ENCODE peak calls at places on chromosomes 5 and 9, in seven cellular contexts. K, B, C, P, H, U and X are unnamed samples.

GRCh38 chr5:54007822-54008777 is 302.3 kb downstream of the ARL15 start:
- DNase-seq in K (peak; percentile 60), B (no peak), C (peak; percentile 11), P (peak; percentile 60), H (peak; percentile 44), U (no peak), X (peak; percentile 20)

GRCh38 chr5:64384761-64385160 is 121.1 kb upstream of the RGS7BP start:
- DNase-seq in K (peak; percentile 60), B (no peak), C (no peak), P (peak; percentile 48), H (peak; percentile 3), U (no peak), X (no peak)

GRCh38 chr5:52657231-52657645 is 130.5 kb upstream of the ITGA1 start:
- DNase-seq in K (no peak), B (no peak), C (no peak), P (peak; percentile 66), H (peak; percentile 65), U (peak; percentile 57), X (peak; percentile 42)

GRCh38 chr5:15831408-15831807 is 331.4 kb downstream of the FBXL7 start:
- DNase-seq in K (no peak), B (no peak), C (no peak), P (no peak), H (no peak), U (no peak), X (no peak)

GRCh38 chr9:89010056-89010455 is 18.8 kb downstream of the S1PR3 start:
- DNase-seq in K (no peak), B (no peak), C (no peak), P (no peak), H (no peak), U (no peak), X (no peak)

GRCh38 chr9:135246248-135247173 is 159.0 kb downstream of the OLFM1 start:
- DNase-seq in K (no peak), B (no peak), C (no peak), P (no peak), H (no peak), U (no peak), X (no peak)

GRCh38 chr9:3585616-3586015 is 59.8 kb upstream of the RFX3 start:
- DNase-seq in K (no peak), B (no peak), C (no peak), P (no peak), H (no peak), U (no peak), X (no peak)

GRCh38 chr5:378976-379742 is 57.6 kb downstream of the AHRR start:
- DNase-seq in K (no peak), B (no peak), C (no peak), P (no peak), H (peak; percentile 47), U (peak; percentile 60), X (peak; percentile 63)

GRCh38 chr5:124789104-124789605 is 42.7 kb upstream of the ZNF608 start:
- DNase-seq in K (no peak), B (no peak), C (no peak), P (peak; percentile 27), H (no peak), U (no peak), X (no peak)

GRCh38 chr9:109289186-109289585 is 31.7 kb downstream of the EPB41L4B start:
- DNase-seq in K (no peak), B (no peak), C (no peak), P (no peak), H (no peak), U (no peak), X (no peak)

GRCh38 chr9:88809371-88809770 is 181.9 kb upstream of the S1PR3 start:
- DNase-seq in K (no peak), B (no peak), C (no peak), P (no peak), H (peak; percentile 28), U (peak; percentile 23), X (no peak)

GRCh38 chr5:100667021-100667671 is 132.0 kb downstream of the FAM174A start:
- DNase-seq in K (peak; percentile 67), B (no peak), C (no peak), P (peak; percentile 96), H (peak; percentile 77), U (peak; percentile 24), X (no peak)

GRCh38 chr5:76787237-76787636 is 31.6 kb upstream of the F2RL1 start:
- DNase-seq in K (peak; percentile 96), B (no peak), C (peak; percentile 60), P (peak; percentile 60), H (peak; percentile 99), U (peak; percentile 61), X (no peak)

GRCh38 chr5:746258-746761 is 38.2 kb downstream of the ZDHHC11B start:
- DNase-seq in K (no peak), B (no peak), C (no peak), P (no peak), H (no peak), U (no peak), X (no peak)

GRCh38 chr9:130167927-130168326 is 4.3 kb upstream of the NCS1 start:
- DNase-seq in K (no peak), B (no peak), C (no peak), P (peak; percentile 32), H (no peak), U (no peak), X (no peak)

GRCh38 chr9:93154293-93154903 is 20.3 kb upstream of the NINJ1 start:
- DNase-seq in K (no peak), B (peak; percentile 26), C (no peak), P (no peak), H (no peak), U (no peak), X (no peak)

GRCh38 chr5:139670369-139671095 is 22.4 kb downstream of the CXXC5 start:
- DNase-seq in K (no peak), B (no peak), C (no peak), P (peak; percentile 31), H (no peak), U (no peak), X (no peak)

GRCh38 chr9:98255064-98255577 is 328 bp downstream of the TBC1D2 start:
- DNase-seq in K (peak; percentile 44), B (no peak), C (no peak), P (peak; percentile 42), H (peak; percentile 46), U (peak; percentile 52), X (peak; percentile 50)

GRCh38 chr9:77848897-77849296 is 182.7 kb downstream of the GNAQ start:
- DNase-seq in K (peak; percentile 90), B (no peak), C (peak; percentile 36), P (peak; percentile 76), H (peak; percentile 95), U (peak; percentile 88), X (peak; percentile 80)

GRCh38 chr5:154312571-154312970 is 122.0 kb downstream of the GALNT10 start:
- DNase-seq in K (peak; percentile 15), B (no peak), C (no peak), P (peak; percentile 26), H (no peak), U (peak; percentile 29), X (no peak)

GRCh38 chr9:75186767-75187380 is 98.6 kb downstream of the OSTF1 start:
- DNase-seq in K (no peak), B (no peak), C (no peak), P (peak; percentile 35), H (peak; percentile 33), U (peak; percentile 14), X (peak; percentile 25)

GRCh38 chr5:87069974-87070608 is 197.6 kb upstream of the RASA1 start:
- DNase-seq in K (peak; percentile 64), B (no peak), C (no peak), P (peak; percentile 63), H (peak; percentile 75), U (peak; percentile 74), X (peak; percentile 68)

GRCh38 chr5:151454166-151454565 is 6.8 kb downstream of the SLC36A1 start:
- DNase-seq in K (no peak), B (no peak), C (no peak), P (no peak), H (no peak), U (no peak), X (no peak)

GRCh38 chr5:22926574-22926973 is 73.4 kb upstream of the CDH12 start:
- DNase-seq in K (no peak), B (no peak), C (no peak), P (no peak), H (no peak), U (no peak), X (no peak)

GRCh38 chr5:22928821-22929482 is 75.8 kb upstream of the CDH12 start:
- DNase-seq in K (no peak), B (no peak), C (no peak), P (no peak), H (no peak), U (no peak), X (no peak)
- TF ChIP-seq CTCF in K (no peak), B (no peak), C (no peak), P (no peak), H (no peak), U (no peak), X (no peak)

DNA sequence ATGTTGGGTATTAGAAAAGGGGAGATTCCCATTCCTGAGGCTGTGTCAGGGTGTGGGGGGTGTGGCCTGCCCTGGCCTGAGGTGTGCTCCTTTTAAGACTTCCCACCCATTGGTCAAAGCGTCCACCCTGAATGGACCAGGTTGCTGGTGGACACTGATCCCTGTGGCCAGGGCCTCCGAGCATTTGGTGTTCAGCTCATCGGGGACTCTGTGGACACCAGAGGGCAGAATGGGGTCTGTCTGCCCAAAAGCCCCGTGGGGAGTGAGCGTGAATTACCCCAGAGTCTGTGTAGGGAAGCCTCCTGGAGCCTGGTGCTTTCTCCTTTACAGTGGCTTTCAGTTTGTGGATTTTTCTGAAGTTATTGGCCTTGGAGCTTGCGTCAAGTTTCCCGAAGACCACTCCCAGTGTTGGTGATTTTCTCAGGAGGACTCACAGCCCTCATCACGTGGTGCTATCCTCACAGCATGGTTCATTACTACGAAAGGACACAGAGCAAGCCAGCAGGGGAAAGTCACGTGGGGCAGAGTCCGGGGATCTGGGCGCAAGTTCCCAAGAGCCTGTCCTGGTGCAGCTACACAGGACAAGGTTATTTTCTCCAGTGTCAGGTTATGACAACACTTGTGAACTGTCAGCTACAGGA is 55.5 kb downstream of the TENT4A start:
- DNase-seq in K (no peak), B (no peak), C (no peak), P (no peak), H (no peak), U (no peak), X (no peak)
- TF ChIP-seq CTCF in K (no peak), B (no peak), C (no peak), P (no peak), H (no peak), U (no peak), X (no peak)

DNA sequence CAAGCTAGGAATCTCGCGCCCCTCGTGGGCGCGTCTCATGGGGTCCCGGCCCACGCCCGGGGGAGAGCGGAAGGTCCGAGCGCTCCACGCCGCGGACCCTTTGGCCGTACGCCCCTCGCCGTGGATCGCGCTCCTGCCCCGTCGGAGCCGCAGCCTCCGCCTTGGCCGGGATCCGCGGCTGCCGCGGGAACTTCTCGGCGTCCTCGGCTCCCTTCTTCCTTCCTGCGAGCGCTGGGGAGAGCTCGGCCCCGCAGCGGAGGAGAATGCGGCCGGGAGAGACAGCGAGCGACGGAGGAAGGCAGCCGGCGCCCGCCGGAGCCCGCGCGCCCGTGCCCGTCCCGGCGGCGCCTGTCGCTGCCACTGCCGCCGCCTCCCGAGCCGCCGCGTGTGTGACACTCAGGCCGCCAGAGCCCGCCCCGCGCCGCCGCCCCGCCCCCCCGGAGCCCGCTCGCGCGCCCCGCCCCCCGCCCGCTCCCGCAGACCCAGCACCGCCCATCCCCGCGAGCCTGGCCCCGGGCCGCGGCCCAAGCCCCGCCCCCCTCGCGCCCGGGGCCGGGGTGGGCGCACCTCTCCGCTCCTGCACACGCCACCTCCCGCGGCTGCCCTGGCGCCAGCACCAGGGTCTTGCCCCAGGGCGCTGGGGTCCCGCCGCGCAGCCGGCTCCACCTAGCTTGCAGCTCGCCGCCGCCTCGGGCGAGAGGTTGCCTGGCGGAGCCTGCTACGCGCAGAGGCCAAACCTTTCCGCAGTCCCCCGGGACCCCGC is at the start of gene SHB:
- DNase-seq in K (peak; percentile 43), B (peak; percentile 70), C (peak; percentile 88), P (no peak), H (no peak), U (peak; percentile 43), X (peak; percentile 27)
- TF ChIP-seq CTCF in K (no peak), B (peak; percentile 34), C (no peak), P (no peak), H (no peak), U (no peak), X (peak; percentile 68)

GRCh38 chr5:72079288-72079687 is 28.0 kb upstream of the MAP1B start:
- DNase-seq in K (no peak), B (no peak), C (no peak), P (no peak), H (no peak), U (no peak), X (no peak)
- TF ChIP-seq CTCF in K (peak; percentile 39), B (no peak), C (no peak), P (no peak), H (no peak), U (peak; percentile 4), X (no peak)